ENCODE peak calls at places on chromosomes 13 and 19, in seven cellular contexts. Z, N, S, T, Q, C and R are unnamed samples.
A peak's percentile ranks its signal among the peaks of the same experiment; 100 is the strongest.

GRCh38 chr19:17125052-17125727 is 49.6 kb downstream of the MYO9B start:
- DNase-seq in Z (no peak), N (no peak), S (peak; percentile 42), T (no peak), Q (no peak), C (no peak), R (no peak)

GRCh38 chr19:10882108-10882457 is 10.7 kb downstream of the CARM1 start:
- DNase-seq in Z (no peak), N (no peak), S (no peak), T (no peak), Q (no peak), C (no peak), R (no peak)

GRCh38 chr13:61128850-61129645 is 286.6 kb downstream of the PCDH20 start:
- DNase-seq in Z (no peak), N (no peak), S (no peak), T (no peak), Q (no peak), C (no peak), R (no peak)

GRCh38 chr13:66501187-66501586 is 728.9 kb downstream of the PCDH9 start:
- DNase-seq in Z (no peak), N (no peak), S (peak; percentile 72), T (no peak), Q (no peak), C (no peak), R (no peak)

GRCh38 chr13:67557642-67558241 is 327.6 kb upstream of the PCDH9 start:
- DNase-seq in Z (no peak), N (no peak), S (no peak), T (no peak), Q (no peak), C (no peak), R (no peak)

GRCh38 chr19:16441661-16442071 is 30.1 kb downstream of the EPS15L1 start:
- DNase-seq in Z (no peak), N (peak; percentile 59), S (no peak), T (peak; percentile 71), Q (no peak), C (no peak), R (no peak)

GRCh38 chr19:4495471-4495870 is 22.8 kb downstream of the PLIN4 start:
- DNase-seq in Z (no peak), N (no peak), S (no peak), T (peak; percentile 65), Q (no peak), C (no peak), R (no peak)

GRCh38 chr19:49333426-49334288 is 1.5 kb upstream of the CD37 start:
- DNase-seq in Z (peak; percentile 32), N (no peak), S (no peak), T (peak; percentile 27), Q (peak; percentile 89), C (no peak), R (no peak)

GRCh38 chr13:48066310-48066989 is 28.5 kb downstream of the MED4 start:
- DNase-seq in Z (no peak), N (no peak), S (peak; percentile 31), T (no peak), Q (no peak), C (no peak), R (no peak)

GRCh38 chr13:35549481-35549880 is 73.0 kb upstream of the MAB21L1 start:
- DNase-seq in Z (no peak), N (no peak), S (peak; percentile 66), T (no peak), Q (no peak), C (peak; percentile 68), R (no peak)

GRCh38 chr19:48501961-48502719 is 9.5 kb downstream of the LMTK3 start:
- DNase-seq in Z (peak; percentile 44), N (no peak), S (peak; percentile 45), T (peak; percentile 100), Q (peak; percentile 87), C (peak; percentile 96), R (peak; percentile 22)

GRCh38 chr13:40189426-40189825 is 477.0 kb downstream of the FOXO1 start:
- DNase-seq in Z (no peak), N (no peak), S (no peak), T (no peak), Q (no peak), C (no peak), R (no peak)

GRCh38 chr19:10036601-10037071 is 23.4 kb downstream of the RDH8 start:
- DNase-seq in Z (no peak), N (no peak), S (peak; percentile 6), T (no peak), Q (no peak), C (no peak), R (no peak)

GRCh38 chr13:21061077-21061945 is at the start of gene LATS2:
- DNase-seq in Z (peak; percentile 43), N (peak; percentile 88), S (peak; percentile 96), T (peak; percentile 96), Q (peak; percentile 60), C (peak; percentile 78), R (peak; percentile 97)